ENCODE peak calls at places on chromosomes 12 and 14, in five cellular contexts. One of them, this sample, is unnamed.

GRCh38 chr14:65015391-65015790 is 28.7 kb downstream of the FNTB start:
- DNase-seq in H1: no peak
- DNase-seq in GM12878: no peak
- DNase-seq in K562: no peak
- DNase-seq in HepG2: no peak
- DNase-seq in this sample: no peak

GRCh38 chr14:77004711-77005460 is 23.6 kb downstream of the IRF2BPL start:
- DNase-seq in H1: no peak
- DNase-seq in GM12878: no peak
- DNase-seq in K562: no peak
- DNase-seq in HepG2: no peak
- DNase-seq in this sample: no peak

GRCh38 chr12:123436017-123436964 is at the start of gene RILPL2:
- DNase-seq in H1: peak; percentile 89
- DNase-seq in GM12878: peak; percentile 86
- DNase-seq in K562: peak; percentile 86
- DNase-seq in HepG2: peak; percentile 49
- DNase-seq in this sample: peak; percentile 79

GRCh38 chr12:110906088-110906487 is 14.3 kb downstream of the MYL2 start:
- DNase-seq in H1: no peak
- DNase-seq in GM12878: peak; percentile 51
- DNase-seq in K562: peak; percentile 11
- DNase-seq in HepG2: no peak
- DNase-seq in this sample: no peak

GRCh38 chr14:68921666-68922065 is 57.4 kb downstream of the ACTN1 start:
- DNase-seq in H1: no peak
- DNase-seq in GM12878: no peak
- DNase-seq in K562: no peak
- DNase-seq in HepG2: peak; percentile 32
- DNase-seq in this sample: no peak

GRCh38 chr12:94638521-94638920 is 11.8 kb downstream of the TMCC3 start:
- DNase-seq in H1: no peak
- DNase-seq in GM12878: no peak
- DNase-seq in K562: no peak
- DNase-seq in HepG2: no peak
- DNase-seq in this sample: no peak

GRCh38 chr14:51369814-51370213 is 129.8 kb downstream of the TMX1 start:
- DNase-seq in H1: peak; percentile 58
- DNase-seq in GM12878: no peak
- DNase-seq in K562: peak; percentile 11
- DNase-seq in HepG2: no peak
- DNase-seq in this sample: peak; percentile 41

GRCh38 chr12:93090768-93091172 is 161.7 kb upstream of the EEA1 start:
- DNase-seq in H1: no peak
- DNase-seq in GM12878: no peak
- DNase-seq in K562: no peak
- DNase-seq in HepG2: no peak
- DNase-seq in this sample: no peak

GRCh38 chr14:90777358-90777757 is 38.9 kb downstream of the TTC7B start:
- DNase-seq in H1: no peak
- DNase-seq in GM12878: no peak
- DNase-seq in K562: no peak
- DNase-seq in HepG2: no peak
- DNase-seq in this sample: no peak

GRCh38 chr12:71216725-71217579 is 59.2 kb upstream of the TSPAN8 start:
- DNase-seq in H1: no peak
- DNase-seq in GM12878: no peak
- DNase-seq in K562: peak; percentile 79
- DNase-seq in HepG2: peak; percentile 28
- DNase-seq in this sample: peak; percentile 21

DNA sequence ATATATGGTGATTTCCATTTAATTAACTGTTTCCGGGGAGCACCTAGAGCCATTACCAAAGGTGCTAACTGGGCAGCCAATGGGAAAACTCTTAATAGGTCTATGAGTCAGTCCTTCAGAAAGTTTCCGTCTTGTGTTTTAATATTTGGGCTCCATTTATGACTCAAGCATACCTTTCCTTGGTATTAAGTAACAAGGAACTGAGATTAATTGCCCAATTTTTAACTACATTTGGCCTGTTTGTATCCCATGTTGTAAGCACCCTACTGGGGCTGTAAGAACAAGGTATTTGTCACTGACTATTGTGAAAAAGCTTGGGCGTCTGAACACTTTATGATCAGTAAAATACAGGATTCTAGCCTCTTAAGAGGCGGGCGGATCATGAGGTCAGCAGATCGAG is 62.8 kb upstream of the FOXN3 start:
- DNase-seq in H1: no peak
- DNase-seq in GM12878: no peak
- DNase-seq in K562: no peak
- DNase-seq in HepG2: no peak
- DNase-seq in this sample: no peak
- TF ChIP-seq ATF2 in H1: no peak
- TF ChIP-seq ATF2 in GM12878: no peak
- TF ChIP-seq ATF2 in K562: no peak
- TF ChIP-seq ATF2 in HepG2: no peak
- TF ChIP-seq ATF2 in this sample: no peak

GRCh38 chr14:93230539-93230938 is 23.5 kb downstream of the UBR7 start:
- DNase-seq in H1: no peak
- DNase-seq in GM12878: no peak
- DNase-seq in K562: no peak
- DNase-seq in HepG2: no peak
- DNase-seq in this sample: no peak

GRCh38 chr14:93234798-93235197 is 27.7 kb downstream of the UBR7 start:
- DNase-seq in H1: no peak
- DNase-seq in GM12878: no peak
- DNase-seq in K562: no peak
- DNase-seq in HepG2: no peak
- DNase-seq in this sample: no peak

GRCh38 chr14:93231129-93231979 is 24.3 kb downstream of the UBR7 start:
- DNase-seq in H1: no peak
- DNase-seq in GM12878: no peak
- DNase-seq in K562: no peak
- DNase-seq in HepG2: no peak
- DNase-seq in this sample: no peak

GRCh38 chr14:93228550-93228949 is 21.5 kb downstream of the UBR7 start:
- DNase-seq in H1: no peak
- DNase-seq in GM12878: no peak
- DNase-seq in K562: no peak
- DNase-seq in HepG2: no peak
- DNase-seq in this sample: no peak

DNA sequence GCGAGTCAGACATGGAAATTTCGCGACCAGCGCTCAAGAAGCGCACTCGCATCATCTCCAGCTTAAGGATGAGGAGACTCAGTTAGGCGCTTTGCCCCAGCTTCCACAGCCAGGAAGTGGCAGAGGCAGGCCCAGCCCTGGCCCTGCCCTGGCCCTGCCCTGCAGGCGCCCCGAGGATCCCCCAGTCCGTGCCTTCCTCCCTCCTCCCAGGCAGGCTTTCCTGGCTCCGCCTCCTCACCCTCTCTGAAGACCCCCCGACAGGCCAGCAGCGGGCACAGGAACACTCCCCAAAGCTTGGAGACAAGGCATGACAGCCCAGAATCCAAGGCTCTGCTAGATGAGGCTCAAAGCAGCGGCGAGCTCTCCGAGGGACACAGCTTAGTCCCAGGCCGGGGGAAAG is 25.1 kb downstream of the UBR7 start:
- DNase-seq in H1: peak; percentile 50
- DNase-seq in GM12878: no peak
- DNase-seq in K562: no peak
- DNase-seq in HepG2: no peak
- DNase-seq in this sample: no peak
- TF ChIP-seq ATF3 in H1: no peak
- TF ChIP-seq ATF3 in GM12878: no peak
- TF ChIP-seq ATF3 in K562: no peak
- TF ChIP-seq ATF3 in HepG2: no peak
- TF ChIP-seq ATF3 in this sample: no peak

DNA sequence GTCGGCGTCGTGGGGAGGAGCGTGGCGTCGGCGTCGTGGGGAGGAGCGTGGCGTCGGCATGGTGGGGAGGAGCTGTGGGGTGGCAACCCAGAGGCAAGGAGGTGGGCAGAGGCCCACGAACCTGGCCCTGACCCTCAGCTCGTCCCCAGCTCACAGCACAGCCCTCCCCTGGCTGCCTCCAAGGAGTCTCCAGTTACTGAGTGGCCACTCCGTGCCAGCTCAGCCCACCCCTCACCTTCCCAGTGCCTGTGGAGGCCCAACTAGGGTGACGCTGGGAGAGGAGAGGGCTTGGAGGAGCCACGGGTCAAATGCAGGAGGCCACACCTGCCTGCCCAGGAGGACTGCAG is 5.8 kb downstream of the ADSS1 start:
- DNase-seq in H1: no peak
- DNase-seq in GM12878: no peak
- DNase-seq in K562: peak; percentile 71
- DNase-seq in HepG2: no peak
- DNase-seq in this sample: no peak
- TF ChIP-seq ATF2 in H1: no peak
- TF ChIP-seq ATF2 in GM12878: no peak
- TF ChIP-seq ATF2 in K562: no peak
- TF ChIP-seq ATF2 in HepG2: no peak
- TF ChIP-seq ATF2 in this sample: no peak

DNA sequence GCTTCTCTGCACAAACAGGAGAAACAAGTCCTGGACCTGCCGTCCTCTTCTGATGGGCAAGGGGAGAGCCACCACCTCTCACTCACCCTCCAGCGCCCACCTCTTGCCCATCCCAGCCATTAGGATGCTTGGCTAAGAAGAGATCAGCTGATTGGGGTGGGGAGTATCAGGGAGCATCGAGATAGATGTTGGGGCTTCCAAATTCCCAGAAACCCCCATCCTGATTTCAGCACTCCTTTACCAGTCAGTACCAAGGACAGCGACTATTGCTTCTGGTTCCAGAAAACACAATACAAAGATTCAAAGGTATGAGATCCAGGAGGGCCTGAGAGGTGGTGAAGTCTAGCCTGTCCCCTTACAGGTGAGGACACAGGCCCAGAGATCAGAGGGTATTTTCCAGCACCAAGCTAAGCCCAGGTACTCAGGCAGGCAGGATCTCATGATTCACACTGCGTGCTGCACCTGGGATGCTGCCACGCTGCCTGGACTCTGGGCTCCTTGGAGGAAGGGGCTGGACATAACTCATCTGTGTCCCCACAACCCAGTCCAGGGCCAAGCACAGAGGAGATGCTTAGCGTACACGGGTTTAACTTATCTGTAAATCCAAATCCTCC is 76.6 kb downstream of the TUNAR start:
- DNase-seq in H1: peak; percentile 54
- DNase-seq in GM12878: no peak
- DNase-seq in K562: peak; percentile 7
- DNase-seq in HepG2: no peak
- DNase-seq in this sample: peak; percentile 18
- TF ChIP-seq ATF3 in H1: no peak
- TF ChIP-seq ATF3 in GM12878: no peak
- TF ChIP-seq ATF3 in K562: no peak
- TF ChIP-seq ATF3 in HepG2: no peak
- TF ChIP-seq ATF3 in this sample: no peak

GRCh38 chr12:48189331-48190125 is 6.1 kb downstream of the CCDC184 start:
- DNase-seq in H1: peak; percentile 84
- DNase-seq in GM12878: peak; percentile 34
- DNase-seq in K562: peak; percentile 84
- DNase-seq in HepG2: peak; percentile 49
- DNase-seq in this sample: peak; percentile 79
- TF ChIP-seq ATF2 in H1: no peak
- TF ChIP-seq ATF2 in GM12878: no peak
- TF ChIP-seq ATF2 in K562: no peak
- TF ChIP-seq ATF2 in HepG2: no peak
- TF ChIP-seq ATF2 in this sample: no peak

DNA sequence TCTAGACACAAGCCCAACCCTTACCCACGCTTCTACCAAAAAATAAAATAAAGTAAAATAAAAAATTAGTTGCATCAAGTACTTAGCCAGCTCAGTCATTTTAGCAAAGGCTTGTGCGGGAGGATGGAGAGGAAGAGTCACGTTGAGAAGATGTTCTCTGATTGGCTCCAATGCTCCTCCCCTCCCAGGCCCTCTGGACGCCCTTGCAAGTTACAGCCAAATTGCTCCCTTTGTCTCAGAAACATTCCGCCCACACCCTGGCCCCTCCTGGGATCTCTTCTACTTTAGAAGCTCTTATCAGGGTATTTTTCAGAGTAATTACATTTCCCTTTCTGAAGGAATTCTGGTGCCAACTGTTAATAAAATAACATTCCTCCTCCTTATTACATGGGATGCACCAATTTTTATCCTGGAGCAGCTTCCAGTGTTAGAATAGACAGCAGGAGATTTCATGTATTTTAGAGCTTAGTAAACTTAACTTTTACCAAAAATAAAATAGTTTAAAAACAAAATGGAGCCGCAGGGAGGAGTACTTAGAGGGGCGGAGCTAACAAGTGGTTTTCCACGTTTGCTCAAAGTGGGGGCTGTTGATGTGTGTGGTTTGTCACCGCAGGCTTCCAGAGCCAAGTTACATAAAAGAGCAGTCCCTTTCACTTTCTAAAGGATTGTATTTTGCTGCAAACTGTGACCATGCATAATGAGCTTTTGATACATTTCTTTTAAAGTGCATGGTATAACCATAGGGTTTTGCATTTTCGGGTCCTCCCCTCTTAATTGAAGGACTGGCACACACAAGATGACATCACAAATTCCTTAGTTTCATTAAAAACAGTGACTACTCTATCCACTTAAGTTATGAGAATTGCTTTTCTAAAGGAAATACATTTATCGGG is 71.7 kb upstream of the RAP1B start:
- DNase-seq in H1: peak; percentile 51
- DNase-seq in GM12878: peak; percentile 59
- DNase-seq in K562: peak; percentile 49
- DNase-seq in HepG2: no peak
- DNase-seq in this sample: peak; percentile 51
- TF ChIP-seq ATF3 in H1: no peak
- TF ChIP-seq ATF3 in GM12878: no peak
- TF ChIP-seq ATF3 in K562: no peak
- TF ChIP-seq ATF3 in HepG2: no peak
- TF ChIP-seq ATF3 in this sample: no peak

GRCh38 chr14:93953739-93954515 is 22.4 kb downstream of the ASB2 start:
- DNase-seq in H1: no peak
- DNase-seq in GM12878: no peak
- DNase-seq in K562: no peak
- DNase-seq in HepG2: no peak
- DNase-seq in this sample: no peak
- TF ChIP-seq ATF2 in H1: no peak
- TF ChIP-seq ATF2 in GM12878: no peak
- TF ChIP-seq ATF2 in K562: no peak
- TF ChIP-seq ATF2 in HepG2: no peak
- TF ChIP-seq ATF2 in this sample: no peak

This sample was measured in WTC11.